ENCODE peak calls at places on chromosomes 4 and X, in four cellular contexts. S is CD8-positive, alpha-beta T cell; K is endothelial cell; P is GM06990. B is an unnamed sample.

GRCh38 chrX:13694359-13694758 is 5.4 kb downstream of the RAB9A start:
- DNase-seq in S (no peak), K (no peak), P (no peak), B (no peak)

GRCh38 chr4:11741190-11741652 is 312.5 kb upstream of the HS3ST1 start:
- DNase-seq in K (no peak), S (no peak), P (no peak), B (no peak)

GRCh38 chr4:173509031-173510001 is 20.7 kb downstream of the HAND2 start:
- DNase-seq in K (no peak), P (no peak), S (no peak), B (no peak)

GRCh38 chr4:6126971-6127745 is 73.2 kb downstream of the JAKMIP1 start:
- DNase-seq in P (no peak), K (no peak), S (no peak), B (no peak)

GRCh38 chr4:80361329-80361900 is 25.9 kb downstream of the CFAP299 start:
- DNase-seq in P (no peak), K (no peak), S (no peak), B (no peak)

GRCh38 chr4:77443941-77444340 is 161.7 kb upstream of the CXCL13 start:
- DNase-seq in K (no peak), S (no peak), P (no peak), B (no peak)

GRCh38 chr4:173489514-173489913 is 40.5 kb downstream of the HAND2 start:
- DNase-seq in P (no peak), K (no peak), S (no peak), B (no peak)

GRCh38 chr4:146446555-146446954 is 75.2 kb downstream of the SLC10A7 start:
- DNase-seq in K (no peak), S (no peak), P (no peak), B (no peak)

GRCh38 chrX:153226344-153227190 is 47.5 kb downstream of the MAGEA1 start:
- DNase-seq in K (peak), S (no peak), P (no peak), B (no peak)

GRCh38 chrX:141341341-141341740 is 99.0 kb upstream of the SPANXC start:
- DNase-seq in P (no peak), K (no peak), S (no peak), B (no peak)

GRCh38 chr4:119693127-119693526 is 64.5 kb upstream of the PDE5A start:
- DNase-seq in P (no peak), S (no peak), K (no peak), B (no peak)

GRCh38 chr4:77669911-77670590 is 64.4 kb downstream of the CXCL13 start:
- DNase-seq in S (no peak), P (no peak), K (no peak), B (no peak)

GRCh38 chr4:93168053-93168452 is 660.5 kb upstream of the ATOH1 start:
- DNase-seq in K (no peak), P (no peak), S (no peak), B (no peak)

GRCh38 chr4:4559596-4559995 is 17.7 kb upstream of the STX18 start:
- DNase-seq in K (no peak), P (no peak), S (no peak), B (no peak)

GRCh38 chr4:46956451-46956850 is 36.9 kb downstream of the GABRA4 start:
- DNase-seq in P (no peak), K (no peak), S (no peak), B (no peak)

GRCh38 chr4:150302553-150302952 is 224.3 kb downstream of the DCLK2 start:
- DNase-seq in P (no peak), S (no peak), K (no peak), B (no peak)

GRCh38 chr4:102174800-102175199 is 170.5 kb downstream of the SLC39A8 start:
- DNase-seq in K (no peak), S (no peak), P (no peak), B (no peak)

GRCh38 chrX:13469963-13470679 is 99.3 kb upstream of the EGFL6 start:
- DNase-seq in K (no peak), S (no peak), P (no peak), B (no peak)

GRCh38 chr4:80459918-80460473 is 124.5 kb downstream of the CFAP299 start:
- DNase-seq in P (no peak), K (no peak), S (no peak), B (peak)

GRCh38 chr4:47032405-47033106 is 1.2 kb downstream of the GABRB1 start:
- DNase-seq in S (peak), K (peak), P (peak), B (peak)

GRCh38 chr4:118325443-118325842 is 27.4 kb downstream of the PRSS12 start:
- DNase-seq in P (no peak), S (no peak), K (no peak), B (no peak)

GRCh38 chr4:142512161-142512560 is 333.9 kb downstream of the INPP4B start:
- DNase-seq in K (no peak), P (no peak), S (no peak), B (no peak)

GRCh38 chr4:103719320-103720204 is at the start of gene TACR3:
- DNase-seq in P (peak), K (peak), S (no peak), B (no peak)

GRCh38 chr4:144787365-144788263 is 141.7 kb downstream of the HHIP start:
- DNase-seq in K (no peak), S (no peak), P (peak), B (no peak)

GRCh38 chr4:31175242-31175910 is 455.2 kb downstream of the PCDH7 start:
- DNase-seq in P (no peak), S (no peak), K (no peak), B (no peak)

GRCh38 chr4:37453361-37454262 is 209.1 kb downstream of the NWD2 start:
- DNase-seq in P (peak), S (peak), K (peak), B (peak)

GRCh38 chr4:2436761-2437474 is 18.2 kb downstream of the CFAP99 start:
- DNase-seq in S (no peak), K (no peak), P (no peak), B (no peak)

GRCh38 chr4:2433609-2434350 is 15.0 kb downstream of the CFAP99 start:
- DNase-seq in P (no peak), K (no peak), S (no peak), B (no peak)

GRCh38 chr4:2437475-2438215 is 18.9 kb downstream of the CFAP99 start:
- DNase-seq in S (no peak), P (no peak), K (no peak), B (no peak)

GRCh38 chr4:2434420-2434819 is 15.7 kb downstream of the CFAP99 start:
- DNase-seq in K (no peak), P (no peak), S (no peak), B (no peak)

GRCh38 chr4:2436301-2436700 is 17.5 kb downstream of the CFAP99 start:
- DNase-seq in P (no peak), K (no peak), S (no peak), B (no peak)
- TF ChIP-seq CTCF in P (no peak), K (no peak), S (no peak), B (no peak)

DNA sequence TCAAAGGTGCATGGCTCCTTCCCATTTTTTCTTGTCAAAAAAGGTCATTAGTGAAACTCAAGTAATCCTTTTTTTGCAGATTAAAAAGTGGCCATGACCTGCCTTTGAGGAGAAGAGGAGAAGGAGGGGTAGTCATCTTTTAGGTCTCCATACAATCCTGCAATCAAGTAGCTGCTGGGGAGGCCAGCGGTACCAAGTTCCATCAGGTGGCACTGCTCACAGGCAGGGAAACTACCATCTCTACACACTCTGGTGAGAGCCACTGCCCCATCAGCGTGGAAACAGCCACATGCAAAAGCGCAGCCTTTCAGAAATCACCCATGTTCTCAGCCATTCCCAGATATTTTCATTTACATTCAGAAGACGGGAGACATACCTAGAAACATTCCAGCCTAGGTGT is 162.0 kb downstream of the TSPAN5 start:
- DNase-seq in S (no peak), K (no peak), P (no peak), B (no peak)
- TF ChIP-seq CTCF in S (no peak), K (no peak), P (no peak), B (no peak)

DNA sequence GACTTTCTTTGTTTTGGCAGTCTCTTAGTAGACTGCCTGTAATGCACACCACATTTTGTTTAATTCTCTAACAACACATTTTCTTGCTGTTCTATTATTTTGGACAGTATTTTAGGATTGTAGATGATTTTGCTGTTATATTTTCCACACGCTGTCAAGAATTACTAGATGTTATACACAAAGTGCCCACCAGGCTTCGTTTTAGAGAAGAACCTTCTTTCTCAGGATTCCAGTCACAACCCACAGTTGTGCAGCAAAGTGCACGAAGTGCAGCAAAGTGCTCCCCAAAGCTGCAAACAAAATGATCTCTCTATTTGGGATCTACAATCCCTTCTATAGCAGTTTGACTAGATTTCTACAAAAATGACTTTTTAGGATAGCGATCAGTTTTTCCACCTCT is 2.4 kb downstream of the ZNF141 start:
- DNase-seq in S (no peak), P (no peak), K (no peak), B (no peak)
- TF ChIP-seq CTCF in S (no peak), P (no peak), K (peak), B (no peak)

GRCh38 chrX:7828594-7828993 is 14.4 kb upstream of the VCX start:
- DNase-seq in P (no peak), S (no peak), K (no peak), B (no peak)
- TF ChIP-seq CTCF in P (peak), S (no peak), K (no peak), B (no peak)

GRCh38 chrX:50920132-50920531 is 9.6 kb downstream of the BMP15 start:
- DNase-seq in S (no peak), K (peak), P (no peak), B (no peak)
- TF ChIP-seq CTCF in S (no peak), K (no peak), P (no peak), B (no peak)

GRCh38 chrX:85627363-85627762 is 247.9 kb upstream of the POF1B start:
- DNase-seq in S (no peak), P (no peak), K (no peak), B (no peak)
- TF ChIP-seq CTCF in S (no peak), P (peak), K (peak), B (no peak)

GRCh38 chr4:164997941-164998340 is 20.5 kb upstream of the TRIM61 start:
- DNase-seq in P (no peak), S (no peak), K (no peak), B (no peak)

DNA sequence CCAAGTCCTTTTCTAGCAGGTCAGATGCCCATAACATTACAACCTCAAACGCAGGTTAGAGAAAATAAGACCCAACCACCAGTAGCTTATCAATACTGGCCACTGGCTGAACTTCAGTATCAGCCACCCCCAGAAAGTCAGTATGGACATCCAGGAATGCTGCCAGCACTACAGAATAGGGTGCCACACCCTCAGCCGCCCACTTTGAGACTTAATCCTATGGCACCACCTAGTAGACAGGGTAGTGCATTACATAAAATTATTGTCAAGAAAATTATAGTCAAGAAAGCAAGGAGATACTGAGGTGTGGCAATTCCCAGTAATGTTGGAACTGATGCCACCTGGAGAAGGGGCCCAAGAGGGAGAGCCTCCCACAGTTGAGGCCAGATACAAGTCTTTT is 19.9 kb upstream of the TRIM61 start:
- DNase-seq in S (no peak), P (no peak), K (no peak), B (no peak)
- TF ChIP-seq CTCF in S (no peak), P (peak), K (no peak), B (no peak)

B was measured in CD4-positive, alpha-beta T cell.